ENCODE peak calls at places on chromosomes 13 and 19, in six cellular contexts. P is GM12878, B is GM12891, H is HepG2, N is H1, C is K562. E is an unnamed sample.

GRCh38 chr19:1825909-1826556 is 14.0 kb upstream of the ATP8B3 start:
- DNase-seq in P (no peak), B (peak; percentile 99), H (peak; percentile 48), N (peak; percentile 56), C (peak; percentile 86), E (peak; percentile 99)

GRCh38 chr19:49614096-49614857 is 23.3 kb downstream of the PRR12 start:
- DNase-seq in P (no peak), B (no peak), H (peak; percentile 51), N (no peak), C (no peak), E (no peak)

GRCh38 chr19:7636691-7637373 is at the start of gene STXBP2:
- DNase-seq in P (peak; percentile 35), B (peak; percentile 100), H (peak; percentile 61), N (peak; percentile 64), C (peak; percentile 97), E (peak; percentile 99)

GRCh38 chr19:1241417-1242095 is at the start of gene ATP5F1D:
- DNase-seq in P (peak; percentile 80), B (peak; percentile 98), H (peak; percentile 88), N (no peak), C (peak; percentile 74), E (peak; percentile 99)

GRCh38 chr19:54435551-54436016 is 13.4 kb upstream of the LENG8 start:
- DNase-seq in P (no peak), B (no peak), H (no peak), N (no peak), C (no peak), E (no peak)

GRCh38 chr13:26502826-26503225 is 54.7 kb upstream of the WASF3 start:
- DNase-seq in P (no peak), B (no peak), H (no peak), N (no peak), C (no peak), E (no peak)

GRCh38 chr19:44607917-44608316 is 5.4 kb upstream of the IGSF23 start:
- DNase-seq in P (no peak), B (no peak), H (no peak), N (no peak), C (no peak), E (no peak)

GRCh38 chr13:81142306-81142999 is 801.5 kb upstream of the SPRY2 start:
- DNase-seq in P (no peak), B (no peak), H (no peak), N (no peak), C (no peak), E (no peak)

GRCh38 chr19:41327499-41328156 is 17.7 kb downstream of the CCDC97 start:
- DNase-seq in P (no peak), B (peak; percentile 84), H (no peak), N (no peak), C (no peak), E (peak; percentile 90)

GRCh38 chr19:54287456-54287855 is 6.5 kb upstream of the LILRB2 start:
- DNase-seq in P (no peak), B (no peak), H (no peak), N (no peak), C (no peak), E (no peak)

GRCh38 chr13:37395544-37395943 is 203.0 kb downstream of the POSTN start:
- DNase-seq in P (no peak), B (no peak), H (no peak), N (no peak), C (no peak), E (no peak)

GRCh38 chr19:48329167-48329891 is 4.0 kb downstream of the EMP3 start:
- DNase-seq in P (peak; percentile 42), B (no peak), H (no peak), N (no peak), C (peak; percentile 37), E (no peak)

GRCh38 chr19:15463865-15464371 is 426 bp downstream of the RASAL3 start:
- DNase-seq in P (no peak), B (peak; percentile 73), H (no peak), N (no peak), C (no peak), E (peak; percentile 66)

GRCh38 chr13:95411641-95412040 is 110.4 kb upstream of the ABCC4 start:
- DNase-seq in P (no peak), B (no peak), H (no peak), N (no peak), C (no peak), E (no peak)

GRCh38 chr19:1131718-1132552 is 28.1 kb downstream of the GPX4 start:
- DNase-seq in P (peak; percentile 21), B (peak; percentile 89), H (no peak), N (no peak), C (peak; percentile 40), E (peak; percentile 85)

GRCh38 chr13:75666646-75667351 is 30.7 kb downstream of the LMO7 start:
- DNase-seq in P (no peak), B (no peak), H (no peak), N (no peak), C (no peak), E (no peak)

GRCh38 chr19:2260341-2260751 is 4.1 kb upstream of the JSRP1 start:
- DNase-seq in P (no peak), B (no peak), H (no peak), N (no peak), C (no peak), E (no peak)

GRCh38 chr19:37936166-37936565 is 29.2 kb downstream of the SIPA1L3 start:
- DNase-seq in P (no peak), B (no peak), H (peak; percentile 68), N (no peak), C (no peak), E (no peak)

DNA sequence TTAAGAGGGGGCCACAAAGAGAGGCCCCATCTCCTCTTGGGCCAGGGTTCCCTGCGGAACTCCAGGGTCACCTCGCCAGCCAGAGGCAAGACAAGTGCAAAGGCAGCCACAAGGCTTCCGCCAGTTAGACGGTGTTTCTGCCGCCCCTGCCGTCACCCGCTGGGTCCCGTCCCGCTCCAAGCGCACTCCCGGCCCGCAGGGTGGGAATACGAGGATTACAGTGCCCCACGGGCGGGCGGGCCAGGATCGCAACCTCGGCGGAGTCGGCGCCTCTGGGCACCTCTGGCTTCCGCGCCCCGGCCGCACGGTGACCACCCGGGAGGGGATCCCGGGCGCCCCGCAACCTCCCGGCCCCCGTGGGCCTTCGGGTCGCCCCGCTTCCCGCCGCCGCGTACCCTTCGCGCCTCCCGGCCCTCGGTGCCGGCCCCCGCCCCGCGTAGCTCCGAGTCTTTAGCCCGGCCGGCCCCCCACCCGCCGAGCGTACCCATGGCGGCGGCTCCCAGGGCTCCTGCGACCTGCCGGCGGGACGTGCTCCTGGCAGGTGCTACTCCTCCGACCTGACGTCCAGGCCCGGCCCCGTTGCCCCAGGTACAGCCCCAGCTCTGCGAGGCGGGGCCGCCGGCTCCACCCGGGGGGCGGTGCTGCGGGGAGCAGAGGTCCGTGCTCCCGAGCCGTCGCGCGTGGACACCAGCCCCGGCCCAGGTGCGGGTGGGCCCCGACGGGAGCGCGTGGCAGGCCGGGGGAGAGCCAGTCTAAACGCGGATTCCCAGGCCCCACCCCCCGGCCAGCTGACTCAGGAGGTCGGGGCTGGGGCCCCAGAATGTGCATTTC is at the start of gene SLC15A1:
- DNase-seq in P (no peak), B (no peak), H (no peak), N (no peak), C (no peak), E (no peak)
- TF ChIP-seq POLR2A in P (no peak), B (no peak), H (no peak), N (no peak), C (no peak), E (no peak)

DNA sequence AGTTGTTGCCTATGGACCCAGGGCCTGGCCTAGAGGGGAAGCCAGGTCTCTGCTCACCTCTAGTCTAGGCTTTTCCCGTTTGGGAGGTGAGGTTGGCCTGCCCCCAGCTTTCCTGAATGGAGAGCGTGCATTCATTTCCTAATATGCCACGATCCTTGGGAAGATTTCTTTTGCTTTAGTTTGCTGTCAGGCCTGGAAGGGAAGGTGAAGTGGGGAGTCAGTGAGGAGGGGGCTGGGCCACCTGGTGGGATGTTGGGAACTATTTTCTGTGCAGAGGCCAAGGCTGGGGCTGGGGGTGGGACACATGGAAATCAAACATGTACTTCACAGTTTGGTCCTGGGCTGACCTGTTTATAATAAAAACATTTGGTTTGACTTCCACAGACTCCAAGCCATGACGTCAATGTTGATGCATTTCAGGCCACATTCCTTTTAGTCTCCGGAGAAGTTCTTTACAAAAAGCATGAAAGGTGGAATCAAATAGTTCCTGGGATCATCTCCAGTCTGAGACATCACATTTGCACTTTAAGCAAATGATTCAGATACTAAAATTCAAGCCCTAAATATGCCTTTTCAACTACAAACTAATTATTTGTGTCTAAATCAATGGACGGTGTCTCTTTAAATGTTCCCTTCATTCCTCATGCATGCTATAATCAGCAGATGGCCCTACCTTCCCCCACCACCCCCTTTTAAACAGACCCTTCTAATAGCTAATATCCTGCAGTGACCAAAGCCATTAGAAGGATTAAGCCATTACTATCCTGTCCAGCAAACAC is 41.5 kb upstream of the MEDAG start:
- DNase-seq in P (no peak), B (no peak), H (no peak), N (no peak), C (no peak), E (no peak)
- TF ChIP-seq TAF1 in P (no peak), B (no peak), H (no peak), N (no peak), C (no peak), E (no peak)

GRCh38 chr13:59493436-59493965 is 670.2 kb downstream of the DIAPH3 start:
- DNase-seq in P (no peak), B (no peak), H (no peak), N (no peak), C (no peak), E (no peak)

GRCh38 chr13:59497845-59498244 is 665.9 kb downstream of the DIAPH3 start:
- DNase-seq in P (no peak), B (no peak), H (no peak), N (no peak), C (no peak), E (no peak)

GRCh38 chr13:59492030-59492636 is 671.6 kb downstream of the DIAPH3 start:
- DNase-seq in P (no peak), B (no peak), H (no peak), N (no peak), C (no peak), E (no peak)

GRCh38 chr13:59494151-59494550 is 669.6 kb downstream of the DIAPH3 start:
- DNase-seq in P (no peak), B (no peak), H (no peak), N (no peak), C (no peak), E (no peak)

DNA sequence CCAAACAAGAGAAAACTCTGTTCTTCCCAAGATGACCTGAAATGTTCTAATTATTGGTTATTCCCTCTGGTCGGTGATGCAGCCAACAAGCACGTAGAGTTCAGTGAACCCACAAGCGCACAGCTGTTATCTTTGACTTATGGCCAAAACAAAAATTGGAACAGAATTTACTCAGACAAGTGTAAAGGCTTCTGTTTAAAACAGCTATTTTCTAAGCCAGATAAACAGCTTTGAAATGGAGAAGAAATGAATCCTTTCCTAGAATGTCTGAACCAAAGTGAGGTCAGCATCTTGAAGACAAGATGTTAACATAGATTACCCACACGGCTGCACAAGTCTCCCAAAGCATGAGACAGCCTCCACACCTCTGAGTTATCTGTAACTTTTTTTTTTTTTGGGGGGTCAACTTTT is 669.2 kb downstream of the DIAPH3 start:
- DNase-seq in P (no peak), B (no peak), H (no peak), N (no peak), C (peak; percentile 9), E (no peak)
- TF ChIP-seq POLR2AphosphoS5 in P (no peak), B (no peak), H (no peak), N (no peak), C (no peak), E (no peak)

DNA sequence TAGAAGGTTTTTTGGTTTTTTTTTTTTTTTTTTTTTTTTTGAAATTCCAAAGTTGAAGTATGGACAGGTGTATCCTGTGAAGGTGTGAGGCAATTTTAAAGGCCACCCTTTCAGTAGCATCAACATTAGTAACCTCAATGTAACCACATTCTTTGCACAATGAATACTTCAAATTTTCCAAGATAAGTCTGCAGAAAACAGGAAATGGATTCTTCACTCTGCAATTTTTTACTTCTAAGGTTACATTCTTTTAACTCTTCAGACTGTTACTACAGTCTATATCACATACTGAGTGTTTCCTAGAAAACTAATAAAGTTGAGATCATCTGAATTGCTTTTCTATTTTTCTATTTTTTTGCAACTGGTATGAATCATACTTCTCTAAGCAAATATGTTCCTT is 569.0 kb upstream of the GPC6 start:
- DNase-seq in P (no peak), B (no peak), H (no peak), N (no peak), C (no peak), E (no peak)
- TF ChIP-seq POLR2A in P (no peak), B (no peak), H (no peak), N (no peak), C (no peak), E (no peak)